ENCODE peak calls at places on chromosomes 2 and 18, in four cellular contexts. C is HepG2, V is K562, I is GM12878. D is an unnamed sample.

GRCh38 chr18:79393181-79393598 is 2.5 kb upstream of the NFATC1 start:
- DNase-seq in C (no peak), V (no peak), I (no peak), D (no peak)

GRCh38 chr2:200394045-200394444 is 87.6 kb downstream of the SPATS2L start:
- DNase-seq in C (no peak), V (no peak), I (no peak), D (no peak)

GRCh38 chr2:127700527-127701192 is 637 bp upstream of the SFT2D3 start:
- DNase-seq in C (peak; percentile 84), V (peak; percentile 97), I (peak; percentile 93), D (peak; percentile 55)

GRCh38 chr2:63617360-63617759 is 28.6 kb downstream of the MDH1 start:
- DNase-seq in C (no peak), V (no peak), I (no peak), D (no peak)

GRCh38 chr2:144514731-144515424 is 5.0 kb downstream of the ZEB2 start:
- DNase-seq in C (no peak), V (peak; percentile 23), I (no peak), D (no peak)

GRCh38 chr2:195737531-195738162 is 80.6 kb downstream of the SLC39A10 start:
- DNase-seq in C (no peak), V (no peak), I (no peak), D (no peak)

GRCh38 chr2:235017441-235017840 is 65.6 kb downstream of the SH3BP4 start:
- DNase-seq in C (no peak), V (no peak), I (no peak), D (no peak)

GRCh38 chr2:169715379-169716228 is 18.0 kb upstream of the KLHL23 start:
- DNase-seq in C (peak; percentile 98), V (peak; percentile 76), I (no peak), D (no peak)

GRCh38 chr2:96760986-96761832 is 507 bp downstream of the CNNM4 start:
- DNase-seq in C (peak; percentile 33), V (peak; percentile 58), I (no peak), D (peak; percentile 33)

GRCh38 chr2:222903234-222904220 is 42.7 kb downstream of the ACSL3 start:
- DNase-seq in C (peak; percentile 86), V (peak; percentile 50), I (no peak), D (no peak)

GRCh38 chr2:48525269-48525943 is 4.5 kb upstream of the STON1 start:
- DNase-seq in C (no peak), V (no peak), I (no peak), D (no peak)

GRCh38 chr2:205482399-205483065 is 199.8 kb upstream of the NRP2 start:
- DNase-seq in C (no peak), V (no peak), I (no peak), D (peak; percentile 77)

GRCh38 chr2:111930875-111931274 is 32.5 kb downstream of the MERTK start:
- DNase-seq in C (no peak), V (no peak), I (peak; percentile 1), D (no peak)
- TF ChIP-seq CREM in C (no peak), V (no peak), I (peak; percentile 7), D (no peak)

GRCh38 chr2:73089270-73090030 is 17.9 kb upstream of the SFXN5 start:
- DNase-seq in C (peak; percentile 70), V (no peak), I (no peak), D (no peak)

GRCh38 chr2:73088703-73089102 is 17.2 kb upstream of the SFXN5 start:
- DNase-seq in C (no peak), V (no peak), I (no peak), D (no peak)

GRCh38 chr2:73091696-73092095 is 20.2 kb upstream of the SFXN5 start:
- DNase-seq in C (no peak), V (no peak), I (no peak), D (no peak)

GRCh38 chr2:73092146-73092783 is 20.5 kb downstream of the RAB11FIP5 start:
- DNase-seq in C (peak; percentile 49), V (no peak), I (no peak), D (no peak)

DNA sequence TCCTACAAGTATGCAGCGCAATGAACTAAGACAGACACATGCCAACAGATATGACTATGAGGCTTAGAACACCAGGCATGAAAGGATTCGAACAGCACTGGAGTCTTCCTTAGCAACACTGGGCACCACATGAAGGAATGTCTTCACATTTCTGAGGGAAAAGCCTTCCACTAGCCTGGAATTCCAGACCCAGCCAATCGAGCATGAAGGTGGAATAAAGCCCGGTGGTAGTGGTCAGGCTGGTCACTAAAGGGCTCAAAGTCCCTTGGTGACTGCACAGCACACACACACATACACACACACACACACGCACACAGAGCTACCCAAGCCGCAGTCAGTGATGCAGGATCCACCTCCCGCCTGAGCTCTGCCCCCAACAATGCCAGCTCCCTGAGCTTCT is 19.7 kb upstream of the SFXN5 start:
- DNase-seq in C (peak; percentile 84), V (no peak), I (no peak), D (no peak)
- TF ChIP-seq CREM in C (no peak), V (no peak), I (no peak), D (no peak)

GRCh38 chr2:71939588-71940535 is 207.8 kb downstream of the CYP26B1 start:
- DNase-seq in C (no peak), V (no peak), I (no peak), D (peak; percentile 4)

GRCh38 chr2:71944183-71944550 is 203.5 kb downstream of the CYP26B1 start:
- DNase-seq in C (no peak), V (no peak), I (no peak), D (no peak)

GRCh38 chr2:71943238-71944182 is 204.2 kb downstream of the CYP26B1 start:
- DNase-seq in C (no peak), V (no peak), I (no peak), D (no peak)

GRCh38 chr2:71940695-71941094 is 207.0 kb downstream of the CYP26B1 start:
- DNase-seq in C (no peak), V (no peak), I (no peak), D (no peak)

GRCh38 chr2:71941731-71942575 is 205.7 kb downstream of the CYP26B1 start:
- DNase-seq in C (no peak), V (no peak), I (no peak), D (no peak)
- TF ChIP-seq CREM in C (no peak), V (no peak), I (no peak), D (no peak)

GRCh38 chr2:135904590-135904989 is 28.3 kb upstream of the MCM6 start:
- DNase-seq in C (no peak), V (peak; percentile 21), I (no peak), D (no peak)
- TF ChIP-seq CREM in C (no peak), V (no peak), I (no peak), D (no peak)

DNA sequence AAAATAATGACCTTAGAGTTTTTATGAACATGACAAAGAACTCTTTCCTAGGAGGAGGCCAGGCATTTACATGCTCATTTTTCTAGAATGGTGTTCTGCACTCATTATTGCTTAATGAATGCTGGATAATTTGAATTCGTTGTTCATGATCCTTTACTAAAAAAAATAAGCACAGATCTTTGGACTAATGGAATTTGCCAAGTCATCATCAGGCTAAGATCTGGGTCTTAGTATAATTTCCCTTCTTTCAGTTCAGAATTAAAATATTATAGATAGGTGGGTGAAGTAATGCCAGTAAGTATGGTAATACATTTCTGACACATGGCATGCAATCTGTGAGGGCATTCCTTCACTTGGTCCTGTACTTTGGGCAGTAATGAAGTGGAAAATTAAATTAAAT is 143.8 kb upstream of the AQP4 start:
- DNase-seq in C (no peak), V (no peak), I (no peak), D (no peak)
- TF ChIP-seq CREM in C (no peak), V (no peak), I (no peak), D (no peak)

DNA sequence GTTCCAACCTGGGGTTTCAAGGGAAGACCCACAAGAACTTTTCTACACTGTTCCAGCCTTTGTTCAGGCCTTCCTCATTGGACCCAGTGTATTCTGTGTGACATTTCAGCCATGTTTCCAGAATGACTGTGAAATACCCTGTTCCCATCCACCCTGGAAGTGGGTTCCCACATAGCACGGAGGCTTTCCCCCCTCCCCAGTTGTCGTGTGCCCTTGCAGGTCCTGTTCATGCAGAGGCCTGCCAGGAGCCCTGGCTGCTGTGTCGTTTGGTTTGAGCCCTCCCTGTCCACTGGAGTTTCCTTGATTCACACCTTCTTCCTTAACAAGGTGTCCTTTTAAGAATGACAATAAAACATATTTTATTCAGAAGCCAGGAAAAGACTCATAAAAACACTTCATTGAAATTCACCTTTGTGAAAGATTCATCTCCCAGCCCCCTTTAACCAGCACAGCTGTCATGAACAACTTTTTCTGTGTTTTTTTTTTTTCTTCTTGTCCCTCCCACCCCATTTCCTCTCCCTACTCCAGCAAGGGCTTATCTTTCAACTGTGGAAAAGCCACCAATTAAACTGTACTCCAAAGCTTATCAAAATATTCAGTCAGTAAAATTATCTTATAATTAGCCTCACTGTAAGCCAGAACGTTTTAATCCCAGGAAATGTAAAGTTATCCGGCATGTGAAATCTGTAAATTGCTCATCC is 106.4 kb downstream of the ACOXL start:
- DNase-seq in C (no peak), V (no peak), I (no peak), D (no peak)
- TF ChIP-seq CREM in C (no peak), V (no peak), I (no peak), D (no peak)